ENCODE peak calls at places on chromosomes 7 and 10, in six cellular contexts. I, R, F, Z, D and U are unnamed samples.

GRCh38 chr10:24952701-24953349 is 419 bp upstream of the PRTFDC1 start:
- DNase-seq in I (no peak), R (peak), F (peak), Z (no peak), D (peak), U (peak)

GRCh38 chr10:85992324-85992723 is 374.3 kb downstream of the GRID1 start:
- DNase-seq in I (no peak), R (no peak), F (no peak), Z (no peak), D (no peak), U (no peak)

GRCh38 chr10:50594012-50594411 is 29.7 kb downstream of the SGMS1 start:
- DNase-seq in I (peak), R (peak), F (no peak), Z (peak), D (no peak), U (peak)

GRCh38 chr10:11958956-11959355 is 83.7 kb downstream of the UPF2 start:
- DNase-seq in I (no peak), R (no peak), F (no peak), Z (no peak), D (no peak), U (no peak)

GRCh38 chr7:78434281-78434680 is 635.7 kb downstream of the PHTF2 start:
- DNase-seq in I (no peak), R (no peak), F (no peak), Z (no peak), D (no peak), U (no peak)

GRCh38 chr7:1059200-1060091 is 15.1 kb downstream of the GPR146 start:
- DNase-seq in I (no peak), R (no peak), F (no peak), Z (no peak), D (no peak), U (no peak)

GRCh38 chr7:151177310-151177709 is 9.7 kb downstream of the ASB10 start:
- DNase-seq in I (no peak), R (no peak), F (no peak), Z (no peak), D (no peak), U (no peak)

GRCh38 chr10:102542800-102543418 is 39.1 kb downstream of the SUFU start:
- DNase-seq in I (peak), R (peak), F (no peak), Z (no peak), D (no peak), U (peak)

GRCh38 chr10:17981766-17982380 is 30.2 kb downstream of the SLC39A12 start:
- DNase-seq in I (peak), R (peak), F (no peak), Z (no peak), D (no peak), U (peak)

GRCh38 chr7:64183126-64183742 is 23.8 kb upstream of the ZNF735 start:
- DNase-seq in I (no peak), R (no peak), F (peak), Z (no peak), D (no peak), U (no peak)
- TF ChIP-seq CTCF in I (peak), R (peak), F (peak), Z (peak), D (peak), U (no peak)

DNA sequence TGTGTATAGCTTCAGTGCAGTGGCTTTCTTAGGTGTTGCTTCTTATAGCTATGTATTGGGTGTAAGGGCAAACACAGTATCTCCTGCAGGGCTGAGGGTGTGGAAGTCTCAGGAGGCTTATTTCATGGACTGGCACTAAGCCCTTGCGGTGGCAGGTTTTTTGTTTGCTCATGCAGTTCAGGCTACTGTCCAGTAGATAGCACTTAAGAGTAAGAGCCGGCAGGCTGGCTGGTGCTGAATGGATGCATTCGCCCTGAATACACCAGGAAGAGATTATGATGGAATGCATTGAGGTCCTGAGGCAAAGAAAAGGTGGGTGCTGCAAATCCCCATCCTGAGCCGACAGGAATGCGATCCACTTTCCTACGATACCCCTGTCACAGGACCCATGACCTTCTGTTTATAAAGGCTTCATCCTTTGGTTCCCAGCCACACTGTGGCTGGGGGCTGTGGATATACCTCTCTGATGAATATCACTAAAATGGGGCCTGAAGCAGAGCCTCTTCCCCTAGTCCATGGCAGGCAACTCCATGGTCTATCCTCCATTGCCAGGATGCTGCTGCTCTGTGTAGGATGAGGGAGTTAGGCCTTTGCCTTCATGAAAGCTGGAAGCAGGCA is 44.9 kb downstream of the ANXA8 start:
- DNase-seq in I (peak), R (peak), F (no peak), Z (peak), D (no peak), U (peak)
- TF ChIP-seq CTCF in I (peak), R (peak), F (no peak), Z (peak), D (peak), U (peak)

GRCh38 chr10:12975266-12975665 is 26.2 kb downstream of the CCDC3 start:
- DNase-seq in I (peak), R (no peak), F (no peak), Z (no peak), D (no peak), U (no peak)
- TF ChIP-seq CTCF in I (peak), R (no peak), F (no peak), Z (no peak), D (peak), U (no peak)

DNA sequence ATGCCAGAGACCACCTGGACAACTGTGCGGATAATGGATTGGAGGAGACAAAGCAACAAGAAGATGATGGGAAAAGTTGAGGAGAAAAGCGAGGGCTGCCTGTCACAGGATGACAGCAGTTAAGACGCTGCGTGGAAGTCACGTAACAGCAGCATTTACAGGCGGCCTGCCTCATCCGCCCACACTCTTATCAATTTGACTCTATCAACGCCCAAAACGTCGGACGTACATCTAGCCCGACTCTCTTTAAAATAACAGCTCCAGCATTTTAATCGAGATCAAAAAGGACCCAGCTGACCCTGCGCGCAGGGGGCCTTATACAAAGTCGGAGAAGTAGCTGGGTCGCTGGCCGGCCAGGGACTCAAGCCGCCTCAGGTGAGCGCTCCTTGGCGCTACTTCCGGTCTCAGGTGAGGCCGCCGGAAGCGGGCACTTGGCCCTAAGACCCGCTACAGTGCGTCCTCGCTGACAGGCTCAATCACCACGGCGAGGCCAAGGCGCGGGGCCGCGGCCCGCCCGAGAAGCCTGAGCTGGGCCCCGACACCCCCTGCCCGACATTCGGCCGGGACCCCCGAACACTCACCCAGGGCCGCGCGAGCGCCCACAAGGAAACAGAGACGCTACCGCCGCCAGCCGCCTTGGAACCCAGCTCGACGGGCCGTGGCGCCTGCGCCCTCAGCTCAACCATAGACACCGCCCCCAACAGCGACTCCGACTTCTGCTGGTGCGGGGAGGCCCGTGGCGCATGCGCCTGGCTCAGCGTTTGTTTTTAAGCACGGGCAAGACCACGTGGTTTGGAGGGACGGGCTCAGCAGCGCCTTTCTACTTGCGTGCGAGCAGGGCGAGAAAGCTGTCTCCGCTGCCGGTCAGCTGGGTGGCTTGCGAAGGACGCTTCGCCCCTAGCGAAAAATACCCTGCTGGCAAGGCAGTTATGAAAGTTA is at the start of gene ERCC6:
- DNase-seq in I (peak), R (peak), F (peak), Z (peak), D (peak), U (peak)
- TF ChIP-seq CTCF in I (no peak), R (no peak), F (no peak), Z (no peak), D (peak), U (peak)

DNA sequence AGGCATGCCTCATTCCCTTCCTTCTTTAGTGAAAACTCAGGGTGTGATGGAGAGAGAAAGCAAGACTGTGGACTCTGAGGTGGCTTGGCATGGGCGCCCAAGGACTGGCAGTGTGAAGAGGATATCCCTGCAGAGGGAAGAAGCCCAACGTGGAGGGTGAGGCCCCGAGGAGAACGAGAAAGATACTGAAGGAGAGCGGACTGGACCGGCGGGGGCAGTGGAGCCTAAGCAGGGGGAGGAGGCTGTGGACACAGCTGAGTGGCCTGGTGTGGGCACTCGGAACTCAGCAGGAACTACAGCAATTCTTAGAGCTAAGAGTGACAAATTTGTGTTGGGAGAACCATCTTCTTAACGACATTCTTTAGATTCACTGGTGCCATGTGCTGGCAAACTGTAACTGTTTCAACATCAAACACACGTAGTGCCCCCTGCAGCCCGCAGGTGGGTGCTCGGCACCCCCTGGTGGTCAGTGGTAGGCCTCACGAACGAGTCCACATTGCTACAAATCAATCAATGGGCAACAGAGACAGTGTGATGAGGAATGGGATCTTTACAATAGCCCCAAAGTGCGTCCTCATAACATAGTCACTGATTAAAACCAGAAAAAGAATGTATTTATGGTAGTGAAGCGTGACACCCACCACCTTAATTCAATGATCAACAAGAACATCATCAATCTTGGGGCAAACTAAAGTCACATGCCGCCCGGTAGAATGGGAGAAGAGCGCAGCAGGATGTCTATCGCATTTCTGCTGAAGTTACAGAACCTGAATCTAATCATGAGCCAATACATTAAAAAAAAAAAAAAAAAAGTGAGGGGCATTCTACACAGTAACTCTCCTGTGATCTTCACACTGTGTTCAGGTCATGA is 2.0 kb upstream of the SFTPA1 start:
- DNase-seq in I (peak), R (peak), F (no peak), Z (no peak), D (no peak), U (peak)
- TF ChIP-seq CTCF in I (peak), R (peak), F (peak), Z (peak), D (peak), U (peak)

DNA sequence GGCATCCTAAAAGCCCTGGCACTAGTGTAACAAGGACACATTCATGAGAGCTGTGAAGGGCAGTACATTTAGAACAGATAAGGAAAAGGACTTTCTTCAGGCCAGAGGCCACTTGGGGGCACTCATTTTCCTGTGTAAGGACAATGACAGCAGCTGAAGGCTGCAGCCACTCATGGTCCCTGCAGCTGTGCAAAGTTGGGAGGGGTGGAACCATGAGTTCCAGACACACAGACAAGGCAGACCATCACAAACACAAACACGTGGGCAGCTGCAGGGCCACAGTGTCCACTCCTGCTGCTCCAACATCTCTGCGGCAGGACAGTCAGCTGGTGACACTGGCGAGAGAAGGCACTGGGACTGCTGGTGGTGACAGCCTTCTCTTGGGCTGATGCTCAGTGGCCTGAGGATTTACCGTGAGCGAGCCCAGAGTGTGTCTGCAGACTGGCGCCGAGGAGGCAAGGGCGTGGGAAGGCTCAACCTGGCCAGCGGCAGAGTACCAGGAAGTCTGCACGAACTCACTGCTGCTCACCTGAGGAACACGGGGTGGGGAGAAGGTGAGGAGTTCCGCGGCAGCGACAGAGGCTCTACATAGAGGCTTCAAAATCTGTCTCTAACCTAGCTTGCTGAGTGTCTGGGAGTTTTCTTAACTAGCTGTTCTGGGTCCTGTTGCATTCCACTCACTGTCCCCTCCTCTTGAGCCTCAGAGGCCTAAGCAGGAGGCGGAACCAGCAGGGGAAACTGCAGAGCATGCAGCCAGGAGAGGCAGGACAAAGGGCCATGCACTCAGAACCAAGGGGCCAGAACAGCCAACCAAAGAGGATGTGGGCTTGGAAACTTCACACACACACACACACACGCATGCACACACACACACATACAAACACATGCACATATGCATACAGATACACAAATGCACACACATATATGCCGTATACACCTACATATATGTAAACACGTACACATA is 76.5 kb upstream of the DDC start:
- DNase-seq in I (no peak), R (no peak), F (no peak), Z (no peak), D (no peak), U (no peak)
- TF ChIP-seq CTCF in I (no peak), R (no peak), F (no peak), Z (no peak), D (peak), U (no peak)